ENCODE peak calls at places on chromosomes 7 and 10, in four cellular contexts. Z, N, V and K are unnamed samples.

GRCh38 chr7:104206841-104207240 is 972 bp downstream of the ORC5 start:
- DNase-seq in V (no peak), Z (no peak), N (no peak), K (no peak)

GRCh38 chr10:124521429-124521871 is 59.8 kb downstream of the LHPP start:
- DNase-seq in Z (no peak), N (peak), V (no peak), K (no peak)

GRCh38 chr7:48168159-48168558 is 3.1 kb upstream of the ABCA13 start:
- DNase-seq in N (no peak), Z (no peak), V (no peak), K (no peak)

GRCh38 chr10:64385355-64385754 is 864.2 kb downstream of the REEP3 start:
- DNase-seq in N (no peak), V (no peak), Z (no peak), K (no peak)

GRCh38 chr7:7751243-7752092 is 33.1 kb upstream of the RPA3 start:
- DNase-seq in Z (no peak), V (no peak), N (no peak), K (no peak)

GRCh38 chr7:118232837-118233236 is 8.3 kb downstream of the ANKRD7 start:
- DNase-seq in N (no peak), Z (no peak), V (no peak), K (no peak)

GRCh38 chr10:53699231-53699630 is 926.6 kb upstream of the MBL2 start:
- DNase-seq in N (no peak), V (no peak), Z (no peak), K (no peak)

GRCh38 chr7:157876469-157877285 is 539.9 kb downstream of the DNAJB6 start:
- DNase-seq in N (no peak), Z (no peak), V (no peak), K (no peak)

GRCh38 chr10:3848768-3849643 is 64.0 kb upstream of the KLF6 start:
- DNase-seq in Z (no peak), N (no peak), V (no peak), K (no peak)

GRCh38 chr7:1141651-1142050 is 18.3 kb downstream of the ZFAND2A start:
- DNase-seq in N (no peak), Z (no peak), V (no peak), K (no peak)

GRCh38 chr7:816751-817671 is 15.3 kb upstream of the SUN1 start:
- DNase-seq in V (no peak), Z (no peak), N (no peak), K (no peak)

GRCh38 chr10:75424553-75424952 is 6.9 kb upstream of the LRMDA start:
- DNase-seq in N (no peak), Z (no peak), V (no peak), K (no peak)

GRCh38 chr7:101308245-101309085 is 13.1 kb downstream of the IFT22 start:
- DNase-seq in N (peak), Z (peak), V (peak), K (peak)

GRCh38 chr10:112832361-112832878 is 117.6 kb upstream of the TCF7L2 start:
- DNase-seq in Z (no peak), N (peak), V (no peak), K (no peak)

GRCh38 chr10:122480146-122480833 is 18.9 kb downstream of the HTRA1 start:
- DNase-seq in N (no peak), Z (no peak), V (no peak), K (no peak)

DNA sequence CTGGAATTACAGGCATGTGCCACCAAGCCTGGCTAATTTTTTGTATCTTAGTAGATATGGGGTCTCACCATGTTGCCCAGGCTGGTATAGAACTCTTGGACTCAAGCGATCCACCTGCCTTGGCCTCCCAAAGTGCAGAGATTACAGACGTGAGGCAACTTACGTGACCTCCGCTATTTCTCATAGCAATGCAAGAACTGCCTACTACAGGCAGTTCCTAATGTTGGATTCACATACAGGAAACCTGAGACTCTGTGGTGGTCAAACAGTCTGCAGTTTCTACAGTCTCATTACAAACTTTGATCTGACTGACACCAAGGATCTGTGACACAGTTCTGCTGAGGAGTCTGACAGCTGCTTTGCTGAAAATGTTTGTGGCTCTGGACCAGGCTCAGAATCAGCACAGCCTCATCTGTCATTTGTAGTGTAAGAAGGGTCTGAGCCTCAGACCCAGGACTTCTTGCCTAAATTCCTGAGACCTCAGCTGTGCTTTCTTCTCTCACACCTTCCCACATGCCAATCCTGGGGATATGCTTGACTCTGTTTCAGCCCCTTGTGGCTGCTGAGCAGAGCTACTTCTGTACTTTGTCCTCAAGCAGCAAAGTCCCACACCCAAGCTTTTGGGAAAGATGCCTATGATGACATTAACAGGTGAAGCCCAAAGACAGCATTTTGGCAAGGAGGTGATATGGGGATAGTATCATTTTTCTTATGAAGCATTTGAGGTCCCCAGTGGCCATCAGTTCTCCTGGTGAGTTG is 48.0 kb upstream of the CYP2C9 start:
- DNase-seq in Z (no peak), N (no peak), V (no peak), K (no peak)
- TF ChIP-seq POLR2A in Z (no peak), N (no peak), V (no peak), K (no peak)

GRCh38 chr7:149022961-149023360 is 5.3 kb downstream of the PDIA4 start:
- DNase-seq in N (no peak), Z (no peak), V (no peak), K (no peak)

GRCh38 chr7:149027560-149028345 is 552 bp downstream of the PDIA4 start:
- DNase-seq in N (no peak), V (peak), Z (no peak), K (peak)

GRCh38 chr7:149028346-149029109 is at the start of gene PDIA4:
- DNase-seq in V (peak), N (peak), Z (peak), K (peak)

GRCh38 chr7:149023662-149024061 is 4.6 kb downstream of the PDIA4 start:
- DNase-seq in Z (no peak), N (no peak), V (no peak), K (no peak)

GRCh38 chr7:149027055-149027454 is 1.2 kb downstream of the PDIA4 start:
- DNase-seq in N (no peak), V (no peak), Z (no peak), K (no peak)
- TF ChIP-seq POLR2A in N (no peak), V (no peak), Z (no peak), K (no peak)

GRCh38 chr10:79347894-79348639 is 798 bp downstream of the PPIF start:
- DNase-seq in Z (peak), N (peak), V (peak), K (peak)
- TF ChIP-seq POLR2A in Z (no peak), N (no peak), V (no peak), K (no peak)

GRCh38 chr7:32679192-32679591 is 183.9 kb downstream of the AVL9 start:
- DNase-seq in Z (no peak), N (no peak), V (no peak), K (no peak)

GRCh38 chr7:32677593-32677992 is 182.3 kb downstream of the AVL9 start:
- DNase-seq in N (no peak), V (no peak), Z (no peak), K (no peak)

GRCh38 chr7:32670105-32670504 is 174.8 kb downstream of the AVL9 start:
- DNase-seq in N (no peak), Z (no peak), V (no peak), K (no peak)

GRCh38 chr7:32676249-32676941 is 181.1 kb downstream of the AVL9 start:
- DNase-seq in Z (no peak), N (no peak), V (no peak), K (no peak)

DNA sequence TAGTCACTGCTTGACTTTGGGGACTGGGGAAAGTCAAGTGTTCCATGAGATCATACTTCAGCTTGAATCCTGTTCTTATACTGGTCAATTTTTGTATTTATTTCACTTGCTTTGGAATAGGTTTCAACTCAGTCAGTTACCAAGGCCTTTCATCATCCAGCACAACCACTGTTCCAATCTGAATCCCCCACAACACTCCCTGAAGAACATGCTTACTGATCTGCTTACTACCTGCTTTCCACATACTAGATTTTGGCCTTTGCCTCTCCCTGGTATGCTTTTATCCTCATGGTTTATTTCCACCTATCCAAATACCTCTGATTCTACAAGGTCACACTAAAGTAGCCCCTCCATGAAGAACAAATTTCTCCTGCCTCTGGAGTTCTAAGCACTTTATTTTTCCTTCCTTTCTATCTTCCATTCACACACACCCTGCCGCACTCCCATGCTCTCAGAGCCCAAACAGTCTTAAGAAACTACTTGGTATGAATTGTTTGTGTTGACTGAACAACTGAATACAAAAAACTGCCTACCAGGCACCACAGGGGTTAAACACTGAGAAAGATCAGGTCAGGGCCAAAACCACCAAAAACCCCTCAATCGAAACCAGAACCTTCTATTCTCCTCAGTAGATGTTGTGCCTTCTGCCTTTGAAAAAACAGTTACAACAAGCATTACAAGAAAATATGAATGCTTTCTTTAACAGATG is 178.1 kb downstream of the AVL9 start:
- DNase-seq in N (no peak), V (no peak), Z (no peak), K (no peak)
- TF ChIP-seq POLR2A in N (no peak), V (no peak), Z (no peak), K (no peak)

GRCh38 chr10:100229819-100230422 is 525 bp upstream of the CHUK start:
- DNase-seq in N (no peak), V (no peak), Z (no peak), K (no peak)
- TF ChIP-seq POLR2A in N (no peak), V (no peak), Z (no peak), K (no peak)

GRCh38 chr10:73910764-73911552 is at the start of gene PLAU:
- DNase-seq in V (no peak), N (peak), Z (peak), K (no peak)
- TF ChIP-seq POLR2A in V (no peak), N (no peak), Z (no peak), K (peak)